ENCODE peak calls at places on chromosomes 12 and 14, in eight cellular contexts. S is transverse colon, Y is A549, U is suprapubic skin, M is upper lobe of left lung, W is ovary, T is HepG2, L is sigmoid colon. Z is an unnamed sample.

GRCh38 chr14:74302160-74302628 is 540 bp downstream of the ABCD4 start:
- DNase-seq in S (no peak), Y (peak; percentile 71), U (no peak), M (no peak), W (no peak), T (peak; percentile 58), L (no peak), Z (no peak)

GRCh38 chr12:65205886-65206285 is 36.5 kb downstream of the LEMD3 start:
- DNase-seq in S (no peak), Y (no peak), U (no peak), M (no peak), W (no peak), T (no peak), L (no peak), Z (no peak)

GRCh38 chr12:90653051-90653450 is 301.9 kb downstream of the CCER1 start:
- DNase-seq in S (no peak), Y (no peak), U (no peak), M (no peak), W (no peak), T (no peak), L (no peak), Z (no peak)

GRCh38 chr12:116033765-116034164 is 243.7 kb downstream of the MED13L start:
- DNase-seq in S (no peak), Y (no peak), U (no peak), M (no peak), W (no peak), T (no peak), L (no peak), Z (no peak)

GRCh38 chr14:83638725-83639124 is 1891.2 kb upstream of the FLRT2 start:
- DNase-seq in S (no peak), Y (no peak), U (no peak), M (no peak), W (no peak), T (peak; percentile 1), L (no peak), Z (no peak)

GRCh38 chr12:46661161-46661845 is 164.5 kb downstream of the SLC38A4 start:
- DNase-seq in S (no peak), Y (peak; percentile 47), U (no peak), M (peak; percentile 22), W (peak; percentile 36), T (peak; percentile 77), L (no peak), Z (peak; percentile 73)

GRCh38 chr12:97312570-97313135 is 150.0 kb upstream of the RMST start:
- DNase-seq in S (no peak), Y (no peak), U (no peak), M (no peak), W (no peak), T (no peak), L (no peak), Z (no peak)

GRCh38 chr12:85155791-85156190 is 119.6 kb downstream of the LRRIQ1 start:
- DNase-seq in S (no peak), Y (no peak), U (no peak), M (no peak), W (no peak), T (peak; percentile 4), L (no peak), Z (no peak)

GRCh38 chr12:27244680-27245005 is 557 bp downstream of the STK38L start:
- DNase-seq in S (no peak), Y (no peak), U (no peak), M (no peak), W (no peak), T (no peak), L (no peak), Z (no peak)

GRCh38 chr14:20855652-20856291 is 35.4 kb upstream of the RNASE3 start:
- DNase-seq in S (peak; percentile 57), Y (peak; percentile 69), U (no peak), M (peak; percentile 83), W (peak; percentile 35), T (peak; percentile 79), L (no peak), Z (peak; percentile 73)

GRCh38 chr14:91329615-91330014 is 85.1 kb upstream of the GPR68 start:
- DNase-seq in S (no peak), Y (no peak), U (no peak), M (no peak), W (no peak), T (no peak), L (no peak), Z (no peak)

GRCh38 chr14:104886690-104887622 is 21.9 kb downstream of the CEP170B start:
- DNase-seq in S (peak; percentile 7), Y (no peak), U (peak; percentile 61), M (peak; percentile 18), W (peak; percentile 19), T (no peak), L (peak; percentile 61), Z (no peak)

GRCh38 chr14:95545769-95546168 is 10.9 kb downstream of the GLRX5 start:
- DNase-seq in S (no peak), Y (peak; percentile 58), U (no peak), M (no peak), W (no peak), T (no peak), L (no peak), Z (no peak)
- TF ChIP-seq EP300 in S (no peak), Y (no peak), U (no peak), M (no peak), W (no peak), T (no peak), L (no peak), Z (no peak)

GRCh38 chr12:692274-692673 is 29.0 kb upstream of the NINJ2 start:
- DNase-seq in S (no peak), Y (no peak), U (no peak), M (no peak), W (no peak), T (no peak), L (no peak), Z (no peak)
- TF ChIP-seq EP300 in S (no peak), Y (no peak), U (no peak), M (no peak), W (no peak), T (no peak), L (no peak), Z (no peak)

GRCh38 chr12:78185651-78186050 is 355.0 kb downstream of the NAV3 start:
- DNase-seq in S (no peak), Y (no peak), U (no peak), M (no peak), W (no peak), T (no peak), L (no peak), Z (no peak)

GRCh38 chr12:78185109-78185508 is 354.4 kb downstream of the NAV3 start:
- DNase-seq in S (no peak), Y (no peak), U (no peak), M (no peak), W (no peak), T (no peak), L (no peak), Z (no peak)

GRCh38 chr12:78183854-78184253 is 353.2 kb downstream of the NAV3 start:
- DNase-seq in S (no peak), Y (no peak), U (no peak), M (no peak), W (no peak), T (no peak), L (no peak), Z (no peak)

GRCh38 chr12:78179346-78179745 is 348.7 kb downstream of the NAV3 start:
- DNase-seq in S (no peak), Y (no peak), U (no peak), M (no peak), W (no peak), T (no peak), L (no peak), Z (no peak)

GRCh38 chr12:78181544-78182162 is 351.0 kb downstream of the NAV3 start:
- DNase-seq in S (peak; percentile 8), Y (peak; percentile 0), U (no peak), M (no peak), W (no peak), T (peak; percentile 2), L (no peak), Z (no peak)
- TF ChIP-seq EP300 in S (no peak), Y (no peak), U (no peak), M (no peak), W (no peak), T (no peak), L (no peak), Z (no peak)

DNA sequence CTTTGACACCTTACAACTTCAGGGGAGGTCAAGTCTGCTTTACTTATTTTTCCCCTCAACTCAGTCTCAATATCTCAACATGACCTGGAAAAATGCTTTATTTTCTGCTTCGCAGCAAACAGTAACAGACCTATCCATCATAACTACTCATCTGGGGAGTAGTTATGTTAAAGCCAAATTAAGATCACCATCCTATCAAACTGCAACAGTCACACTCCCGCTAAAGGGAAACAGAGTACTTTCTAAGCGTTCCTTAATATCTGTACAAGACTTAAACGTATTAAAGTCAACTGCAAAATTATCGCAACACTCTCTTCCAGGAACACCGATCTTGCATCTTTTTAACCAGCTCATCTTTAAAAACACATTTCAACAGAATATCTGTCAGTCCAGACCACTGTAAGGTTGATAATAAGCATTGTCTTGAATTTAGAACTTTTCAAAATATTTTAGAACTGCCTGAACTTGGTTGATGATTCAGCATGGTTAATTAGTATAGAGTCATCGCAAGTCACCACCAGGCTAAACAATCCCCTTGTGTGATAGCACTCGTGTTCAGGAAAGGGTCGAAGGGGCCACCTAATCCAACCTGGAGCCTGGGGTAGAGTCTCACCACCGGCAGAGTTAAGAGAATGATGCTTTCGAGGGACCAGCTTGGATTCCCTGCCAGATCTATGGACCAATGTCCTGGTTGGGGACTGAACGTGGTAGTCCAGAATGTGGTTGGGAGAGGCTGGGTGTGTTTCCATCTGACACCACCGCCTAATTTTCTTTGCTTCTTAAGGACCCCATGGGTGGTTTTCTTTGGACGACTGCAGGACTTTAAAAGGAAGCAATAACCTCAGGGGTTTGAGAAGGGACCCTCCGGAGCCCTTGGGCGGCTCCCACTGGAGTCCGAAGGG is 955 bp downstream of the SPTLC2 start:
- DNase-seq in S (peak; percentile 26), Y (no peak), U (no peak), M (no peak), W (no peak), T (no peak), L (no peak), Z (no peak)
- TF ChIP-seq EP300 in S (no peak), Y (no peak), U (no peak), M (no peak), W (no peak), T (no peak), L (no peak), Z (no peak)

GRCh38 chr14:31159682-31160296 is 47.8 kb downstream of the HECTD1 start:
- DNase-seq in S (peak; percentile 22), Y (no peak), U (no peak), M (no peak), W (peak; percentile 56), T (no peak), L (peak; percentile 74), Z (no peak)
- TF ChIP-seq EP300 in S (no peak), Y (no peak), U (no peak), M (no peak), W (no peak), T (no peak), L (no peak), Z (no peak)

DNA sequence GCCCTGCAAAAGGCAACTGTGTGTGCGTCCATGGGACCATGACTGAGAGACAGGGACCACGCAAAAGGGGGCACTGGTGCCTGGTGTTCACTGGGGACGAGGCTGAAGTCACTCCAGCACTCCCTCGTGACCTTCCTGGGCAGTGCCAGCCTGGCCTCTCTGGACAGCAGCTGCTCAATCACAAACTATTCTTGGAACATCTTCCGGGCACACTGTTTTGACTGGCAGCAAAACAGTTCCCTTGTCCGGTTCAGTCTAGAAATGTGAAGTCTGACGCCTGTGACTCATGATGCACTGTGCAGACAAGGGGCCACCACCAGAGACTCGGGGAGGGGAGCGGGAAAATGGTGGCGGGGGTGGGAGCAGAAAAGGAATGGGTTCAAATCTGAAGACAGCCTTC is 20.8 kb downstream of the SNRNP35 start:
- DNase-seq in S (no peak), Y (no peak), U (no peak), M (no peak), W (no peak), T (no peak), L (no peak), Z (no peak)
- TF ChIP-seq EP300 in S (no peak), Y (no peak), U (no peak), M (peak; percentile 18), W (no peak), T (no peak), L (no peak), Z (peak; percentile 42)